ENCODE peak calls at places on chromosomes 6 and 20, in nine cellular contexts. Z, Q, P, U, C, G, Y, H and N are unnamed samples. For H3K36me3, the result is how much of the 10 kb centered on the place peaks cover.

GRCh38 chr6:127273499-127273898 is 6.8 kb downstream of the RNF146 start:
- DNase-seq in Y (peak), Z (no peak), P (no peak), H (no peak), C (no peak), U (no peak), Q (no peak), G (no peak), N (no peak)

GRCh38 chr6:43923376-43924221 is 153.6 kb downstream of the VEGFA start:
- DNase-seq in U (peak), Y (no peak), C (no peak), G (no peak), Z (peak), Q (no peak), P (peak), H (no peak), N (no peak)

GRCh38 chr6:128305228-128305627 is 215.2 kb downstream of the PTPRK start:
- DNase-seq in Y (no peak), Q (no peak), G (no peak), U (no peak), Z (no peak), P (no peak), C (no peak), H (no peak), N (no peak)

GRCh38 chr6:29834564-29835436 is 7.2 kb downstream of the HLA-G start:
- DNase-seq in H (no peak), Z (peak), Y (peak), C (no peak), G (peak), Q (peak), U (peak), P (no peak), N (no peak)

GRCh38 chr6:37809144-37809543 is 10.4 kb upstream of the ZFAND3 start:
- DNase-seq in C (no peak), Z (peak), Q (no peak), P (no peak), H (peak), Y (no peak), G (no peak), U (peak), N (no peak)

GRCh38 chr6:6712258-6712978 is 123.9 kb downstream of the LY86 start:
- DNase-seq in Q (peak), Z (peak), G (peak), P (peak), C (no peak), U (peak), H (no peak), Y (no peak), N (no peak)

GRCh38 chr20:14838663-14839650 is 501.5 kb upstream of the FLRT3 start:
- DNase-seq in G (no peak), Q (no peak), U (no peak), H (no peak), P (no peak), Y (no peak), Z (no peak), C (no peak), N (no peak)

GRCh38 chr20:32544893-32545840 is 40.0 kb downstream of the NOL4L start:
- DNase-seq in Z (no peak), C (no peak), Q (no peak), G (no peak), Y (no peak), H (no peak), P (peak), U (no peak), N (no peak)

GRCh38 chr20:8427419-8428065 is 295.5 kb downstream of the PLCB1 start:
- DNase-seq in P (no peak), Y (no peak), Q (no peak), Z (peak), G (no peak), H (no peak), U (no peak), C (no peak), N (no peak)

GRCh38 chr6:13273931-13274706 is 54.2 kb downstream of the TBC1D7 start:
- DNase-seq in U (no peak), C (no peak), Y (peak), H (no peak), G (peak), P (no peak), Z (no peak), Q (peak), N (peak)

GRCh38 chr6:7050911-7051779 is 56.6 kb upstream of the RREB1 start:
- DNase-seq in Z (peak), C (peak), U (no peak), Q (peak), Y (no peak), P (peak), G (peak), H (peak), N (peak)

GRCh38 chr6:81075974-81076373 is 676.5 kb downstream of the TENT5A start:
- DNase-seq in Q (no peak), Z (peak), Y (peak), G (no peak), H (no peak), U (no peak), C (no peak), P (peak), N (no peak)

GRCh38 chr6:96743496-96743895 is 93.8 kb downstream of the GPR63 start:
- DNase-seq in Z (no peak), U (peak), P (peak), H (no peak), G (no peak), Y (no peak), C (no peak), Q (no peak), N (no peak)

GRCh38 chr20:55172310-55173002 is 697.1 kb downstream of the DOK5 start:
- DNase-seq in C (no peak), Q (no peak), Y (no peak), U (no peak), Z (no peak), H (no peak), P (no peak), G (no peak), N (no peak)

GRCh38 chr6:31209137-31209536 is 38.7 kb upstream of the POU5F1 start:
- DNase-seq in P (no peak), Z (no peak), Y (no peak), G (no peak), C (no peak), H (no peak), U (no peak), Q (no peak), N (no peak)

GRCh38 chr6:30685977-30686907 is at the start of gene PPP1R18:
- DNase-seq in U (peak), H (peak), Q (peak), Z (peak), G (peak), Y (peak), P (no peak), C (peak), N (peak)

GRCh38 chr6:40393641-40394040 is 193.5 kb downstream of the LRFN2 start:
- DNase-seq in C (peak), Y (no peak), H (no peak), P (no peak), Z (no peak), U (peak), G (no peak), Q (no peak), N (no peak)

GRCh38 chr6:75419408-75419807 is 74.2 kb downstream of the FILIP1 start:
- DNase-seq in Y (no peak), C (no peak), G (no peak), Z (no peak), P (no peak), U (no peak), H (no peak), Q (no peak), N (no peak)

GRCh38 chr20:11880694-11881093 is 37.0 kb upstream of the BTBD3 start:
- DNase-seq in H (no peak), U (peak), Y (no peak), Q (no peak), P (no peak), Z (no peak), C (no peak), G (no peak), N (no peak)

GRCh38 chr6:51818520-51819022 is 268.8 kb downstream of the PKHD1 start:
- DNase-seq in P (no peak), Z (no peak), Q (no peak), H (no peak), G (no peak), C (no peak), Y (no peak), U (no peak), N (no peak)

GRCh38 chr20:36591854-36592641 is 13.5 kb upstream of the RAB5IF start:
- DNase-seq in H (peak), P (no peak), U (peak), Y (no peak), G (no peak), C (no peak), Z (peak), Q (no peak), N (no peak)

GRCh38 chr6:78093861-78094360 is 441.1 kb downstream of the MEI4 start:
- DNase-seq in G (no peak), C (no peak), U (no peak), Z (no peak), Q (no peak), P (no peak), H (no peak), Y (no peak), N (no peak)

GRCh38 chr6:161443868-161444267 is 170.0 kb upstream of the AGPAT4 start:
- DNase-seq in Q (no peak), P (no peak), H (peak), U (no peak), Z (no peak), G (no peak), Y (peak), C (no peak), N (no peak)

GRCh38 chr20:36542516-36543186 is 1.3 kb downstream of the MYL9 start:
- DNase-seq in G (no peak), P (no peak), Y (no peak), U (no peak), H (no peak), Q (no peak), C (no peak), Z (no peak), N (no peak)

GRCh38 chr6:73045609-73046008 is 179.7 kb downstream of the KHDC1L start:
- DNase-seq in Z (no peak), G (no peak), C (no peak), Y (no peak), H (no peak), P (no peak), U (no peak), Q (no peak), N (no peak)

GRCh38 chr6:16630035-16630643 is 131.1 kb downstream of the ATXN1 start:
- DNase-seq in U (peak), Q (no peak), H (no peak), C (no peak), Z (no peak), P (no peak), Y (no peak), G (no peak), N (no peak)

GRCh38 chr6:13038315-13039261 is 289.7 kb downstream of the TBC1D7 start:
- DNase-seq in G (no peak), Z (peak), Y (no peak), H (peak), U (no peak), P (no peak), C (no peak), Q (peak), N (no peak)

GRCh38 chr6:9086331-9086730 is 651.0 kb upstream of the SLC35B3 start:
- DNase-seq in U (peak), Y (no peak), G (no peak), C (no peak), H (no peak), Z (no peak), P (no peak), Q (no peak), N (no peak)

GRCh38 chr20:32480361-32481199 is 104.6 kb downstream of the NOL4L start:
- DNase-seq in Q (no peak), C (no peak), H (no peak), Z (no peak), G (no peak), Y (no peak), P (no peak), U (no peak), N (no peak)

GRCh38 chr6:170446841-170447560 is 106.1 kb downstream of the PSMB1 start:
- DNase-seq in G (no peak), Y (peak), U (no peak), H (peak), P (no peak), Q (no peak), Z (no peak), C (no peak), N (no peak)

GRCh38 chr6:107173779-107174178 is 58.5 kb upstream of the BEND3 start:
- DNase-seq in Y (no peak), U (peak), Z (peak), P (peak), C (no peak), Q (no peak), G (no peak), H (no peak), N (no peak)

GRCh38 chr20:38180781-38181180 is 15.7 kb upstream of the TGM2 start:
- DNase-seq in Z (no peak), Y (no peak), C (no peak), H (no peak), Q (no peak), U (no peak), P (no peak), G (no peak), N (no peak)

GRCh38 chr20:38242848-38243449 is 17.6 kb downstream of the KIAA1755 start:
- DNase-seq in C (no peak), Y (peak), U (no peak), Z (no peak), H (no peak), G (no peak), Q (no peak), P (no peak), N (no peak)

GRCh38 chr6:146913842-146914562 is 290.2 kb upstream of the STXBP5 start:
- DNase-seq in Q (peak), C (peak), Z (peak), U (peak), H (peak), G (peak), P (peak), Y (no peak), N (peak)

GRCh38 chr20:37579091-37579490 is 51.4 kb upstream of the BLCAP start:
- DNase-seq in Q (no peak), H (no peak), P (no peak), C (no peak), U (no peak), Y (no peak), G (no peak), Z (no peak), N (no peak)

GRCh38 chr6:107539409-107539808 is 49.5 kb downstream of the SOBP start:
- DNase-seq in C (no peak), U (no peak), Z (no peak), G (no peak), Q (no peak), Y (no peak), P (no peak), H (no peak), N (no peak)

GRCh38 chr6:111818539-111819226 is 54.6 kb downstream of the FYN start:
- DNase-seq in H (no peak), C (no peak), Q (no peak), P (no peak), Y (no peak), Z (no peak), U (no peak), G (no peak), N (no peak)

GRCh38 chr6:5094327-5094726 is 9.2 kb downstream of the PPP1R3G start:
- DNase-seq in Q (no peak), Z (peak), P (peak), G (no peak), H (no peak), Y (no peak), C (no peak), U (peak), N (no peak)

GRCh38 chr6:170149681-170150589 is 140.9 kb downstream of the DLL1 start:
- DNase-seq in Z (no peak), Y (no peak), P (no peak), G (no peak), C (no peak), H (no peak), Q (no peak), U (no peak), N (no peak)

DNA sequence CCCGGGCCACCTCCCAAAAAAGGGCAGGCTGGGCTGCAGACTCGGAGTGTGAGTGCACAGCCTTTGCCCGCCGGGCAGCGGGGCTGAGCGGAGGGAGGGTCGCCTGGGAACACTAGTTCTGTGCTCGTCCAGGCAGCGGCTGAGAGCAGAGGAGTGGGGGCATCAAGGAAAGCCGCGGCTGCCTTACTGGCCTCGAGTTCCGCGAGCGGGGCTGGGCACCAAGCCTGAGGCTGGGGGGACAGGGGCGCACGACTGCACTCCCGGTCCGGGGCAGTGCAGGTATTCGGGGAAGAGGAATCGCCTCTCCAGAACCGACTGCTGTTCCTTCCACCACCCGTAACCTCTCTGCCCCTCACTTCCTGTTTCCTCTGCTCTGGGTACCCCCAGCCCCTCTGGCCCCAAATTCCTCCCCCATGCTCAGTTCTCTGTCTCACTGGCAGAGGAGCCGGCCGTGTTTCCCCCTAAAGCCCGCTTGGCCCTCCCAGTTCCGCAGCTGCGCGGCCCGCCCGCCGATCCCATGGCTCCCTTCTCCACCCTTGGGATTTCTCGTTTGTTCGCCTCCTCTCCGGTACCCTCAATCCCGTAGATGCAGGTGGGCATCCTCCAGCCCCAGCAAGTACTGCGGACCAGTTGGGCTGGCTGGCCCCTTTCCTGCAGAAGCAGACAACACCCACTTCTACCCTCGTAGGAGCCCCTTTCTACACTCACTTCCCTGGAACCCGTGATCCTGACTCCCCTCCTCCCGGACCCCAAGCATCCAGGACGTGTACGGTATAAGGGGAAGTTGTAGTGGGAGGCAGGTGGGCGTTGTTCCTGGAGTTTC is 5.1 kb downstream of the RING1 start:
- DNase-seq in P (no peak), C (no peak), U (no peak), Y (no peak), Q (no peak), Z (peak), G (no peak), H (no peak), N (no peak)
- H3K27ac ChIP-seq in P (no peak), C (no peak), U (no peak), Y (no peak), Q (no peak), Z (no peak), G (no peak), H (no peak), N (no peak)

DNA sequence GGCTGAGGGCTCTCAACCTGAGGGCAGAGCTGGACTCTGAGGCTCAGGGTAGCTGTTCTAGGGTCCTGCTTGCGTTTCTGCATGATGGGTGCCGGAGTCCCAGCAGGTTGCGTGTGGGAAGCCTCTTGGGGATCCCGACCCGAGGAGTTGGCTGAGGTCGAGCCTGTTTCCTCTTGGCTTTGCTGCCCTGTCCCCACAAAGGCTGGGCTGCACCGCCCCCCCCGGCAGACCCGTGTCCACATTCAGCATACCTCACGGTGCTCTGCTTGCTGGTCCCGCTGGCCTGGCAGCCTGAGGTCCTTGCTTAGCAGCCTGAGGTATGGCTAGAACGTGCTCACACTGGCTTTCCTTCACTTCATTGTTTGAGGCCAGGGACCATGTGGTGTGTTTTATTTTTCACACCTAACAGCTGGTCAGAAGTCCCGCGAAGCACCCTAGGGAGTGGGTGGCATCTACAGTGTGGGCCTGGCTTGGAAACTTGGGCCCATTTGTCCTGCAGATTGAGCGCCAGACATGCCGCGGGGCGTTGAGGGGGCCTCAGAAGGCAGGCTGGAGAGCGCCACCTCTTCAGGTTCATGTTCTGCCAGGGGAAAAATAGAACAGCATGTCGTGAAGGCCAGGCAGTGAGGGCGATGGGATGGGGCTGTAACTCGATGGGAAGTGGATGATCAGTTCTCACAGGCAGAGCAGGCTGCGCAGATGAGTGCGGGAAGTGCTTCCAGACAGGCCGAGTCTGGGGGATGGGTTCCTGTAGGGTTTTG is 9.5 kb downstream of the LSM14B start:
- DNase-seq in Y (no peak), Q (no peak), C (no peak), P (no peak), Z (no peak), U (no peak), G (no peak), H (no peak), N (no peak)
- H3K36me3 ChIP-seq in Y (under half), Q (half or more), C (half or more), P (half or more), Z (half or more), U (under half), G (half or more), H (half or more), N (under half)

GRCh38 chr20:21301940-21302644 is 1.0 kb upstream of the XRN2 start:
- DNase-seq in Q (no peak), P (no peak), Y (no peak), Z (no peak), G (no peak), U (no peak), C (no peak), H (no peak), N (no peak)
- H3K27ac ChIP-seq in Q (peak), P (no peak), Y (peak), Z (peak), G (peak), U (peak), C (peak), H (peak), N (peak)

GRCh38 chr6:36101691-36102090 is 28.6 kb upstream of the MAPK13 start:
- DNase-seq in P (no peak), Y (no peak), G (no peak), Q (no peak), H (no peak), U (no peak), C (no peak), Z (no peak), N (no peak)

GRCh38 chr6:36099872-36100483 is 30.3 kb upstream of the MAPK13 start:
- DNase-seq in C (no peak), Q (no peak), Z (peak), G (no peak), Y (no peak), P (no peak), U (no peak), H (no peak), N (no peak)

GRCh38 chr6:36110053-36110452 is 20.3 kb upstream of the MAPK13 start:
- DNase-seq in Z (no peak), H (no peak), G (no peak), Q (no peak), P (no peak), C (no peak), Y (no peak), U (no peak), N (no peak)

GRCh38 chr6:36109092-36109491 is 21.2 kb upstream of the MAPK13 start:
- DNase-seq in Y (no peak), Z (no peak), C (no peak), H (no peak), G (no peak), U (no peak), P (no peak), Q (no peak), N (no peak)

DNA sequence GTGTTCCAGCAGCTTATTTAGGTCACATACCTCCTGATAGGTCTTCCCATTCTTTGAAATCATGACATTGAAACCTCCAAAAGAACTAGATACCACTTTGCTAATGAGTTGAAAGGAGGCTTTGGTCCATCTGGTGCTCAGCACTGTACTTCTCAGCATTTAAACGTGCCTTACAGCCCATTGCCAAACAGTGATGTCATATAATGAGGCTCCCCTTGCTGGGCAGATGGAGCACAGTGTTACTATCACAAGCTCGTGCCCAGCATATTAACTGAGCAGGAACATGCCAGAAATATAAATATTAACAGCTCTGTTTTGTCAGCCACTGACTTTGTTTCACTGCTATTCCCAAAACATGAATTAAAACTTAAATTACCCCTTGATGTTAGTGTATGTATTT is 25.5 kb upstream of the MAPK13 start:
- DNase-seq in Q (no peak), U (no peak), Y (no peak), Z (no peak), G (no peak), H (no peak), P (no peak), C (no peak), N (no peak)
- H3K36me3 ChIP-seq in Q (half or more), U (under half), Y (under half), Z (under half), G (under half), H (half or more), P (under half), C (half or more), N (under half)